ENCODE peak calls at places on chromosomes 11 and 22, in five cellular contexts. Q is progenitor cell of endocrine pancreas; H is stimulated activated CD8-positive, alpha-beta memory T cell treated with anti-CD3 and anti-CD28 coated beads, Interleukin-15, amount 100 ng/mL, for 24 hours; J is dorsolateral prefrontal cortex; I is effector CD4-positive, alpha-beta T cell. E is an unnamed sample.

GRCh38 chr22:38046070-38046748 is 11.0 kb upstream of the PICK1 start:
- DNase-seq in Q (no peak), H (no peak), J (no peak), I (no peak), E (no peak)

GRCh38 chr22:26471522-26471921 is 12.1 kb downstream of the HPS4 start:
- DNase-seq in Q (no peak), H (no peak), J (no peak), I (no peak), E (no peak)

GRCh38 chr22:23095467-23096342 is 25.4 kb downstream of the GNAZ start:
- DNase-seq in Q (no peak), H (no peak), J (no peak), I (no peak), E (no peak)

GRCh38 chr11:75380716-75381420 is 18.4 kb upstream of the RPS3 start:
- DNase-seq in Q (no peak), H (no peak), J (no peak), I (no peak), E (no peak)

GRCh38 chr11:24496728-24497396 is at the start of gene LUZP2:
- DNase-seq in Q (peak), H (no peak), J (peak), I (no peak), E (no peak)

GRCh38 chr22:37079668-37080171 is 28.2 kb downstream of the KCTD17 start:
- DNase-seq in Q (no peak), H (peak), J (no peak), I (peak), E (peak)

GRCh38 chr11:111631666-111632039 is 29.4 kb downstream of the SIK2 start:
- DNase-seq in Q (no peak), H (no peak), J (no peak), I (no peak), E (no peak)

GRCh38 chr22:28047740-28048139 is 128.7 kb upstream of the PITPNB start:
- DNase-seq in Q (no peak), H (no peak), J (no peak), I (no peak), E (no peak)

GRCh38 chr11:121802542-121802941 is 313.5 kb downstream of the BLID start:
- DNase-seq in Q (no peak), H (no peak), J (no peak), I (no peak), E (no peak)

GRCh38 chr11:69978841-69979614 is 99.1 kb upstream of the ANO1 start:
- DNase-seq in Q (no peak), H (no peak), J (no peak), I (no peak), E (no peak)

GRCh38 chr22:45548441-45548840 is 45.8 kb downstream of the FBLN1 start:
- DNase-seq in Q (no peak), H (no peak), J (no peak), I (no peak), E (no peak)

GRCh38 chr22:17101475-17102296 is 16.9 kb downstream of the IL17RA start:
- DNase-seq in Q (no peak), H (no peak), J (no peak), I (no peak), E (no peak)

GRCh38 chr22:45478108-45478771 is 24.4 kb upstream of the FBLN1 start:
- DNase-seq in Q (no peak), H (no peak), J (no peak), I (no peak), E (no peak)

GRCh38 chr11:96680515-96680914 is 290.7 kb downstream of the JRKL start:
- DNase-seq in Q (no peak), H (no peak), J (no peak), I (no peak), E (no peak)

GRCh38 chr11:120061036-120061760 is 76.7 kb downstream of the TRIM29 start:
- DNase-seq in Q (no peak), H (no peak), J (no peak), I (no peak), E (no peak)

GRCh38 chr11:133038850-133039249 is 493.5 kb downstream of the OPCML start:
- DNase-seq in Q (no peak), H (no peak), J (no peak), I (no peak), E (no peak)

GRCh38 chr11:121829159-121829643 is 286.8 kb downstream of the BLID start:
- DNase-seq in Q (no peak), H (no peak), J (peak), I (no peak), E (no peak)

GRCh38 chr11:67436459-67437081 is 912 bp downstream of the PTPRCAP start:
- DNase-seq in Q (no peak), H (no peak), J (no peak), I (no peak), E (peak)

GRCh38 chr11:1757861-1758610 is 5.7 kb downstream of the CTSD start:
- DNase-seq in Q (no peak), H (no peak), J (no peak), I (no peak), E (peak)

GRCh38 chr11:125338435-125338834 is 157.6 kb downstream of the FEZ1 start:
- DNase-seq in Q (no peak), H (no peak), J (no peak), I (no peak), E (no peak)

GRCh38 chr11:65581928-65582327 is 6.1 kb downstream of the EHBP1L1 start:
- DNase-seq in Q (no peak), H (no peak), J (no peak), I (no peak), E (no peak)

GRCh38 chr11:45154276-45154675 is 7.8 kb downstream of the PRDM11 start:
- DNase-seq in Q (no peak), H (no peak), J (no peak), I (no peak), E (no peak)

GRCh38 chr11:75955443-75955842 is 140.4 kb downstream of the UVRAG start:
- DNase-seq in Q (no peak), H (no peak), J (no peak), I (no peak), E (no peak)

E was measured in naive thymus-derived CD8-positive, alpha-beta T cell.